ENCODE peak calls at places on chromosomes 7 and 10, in six cellular contexts. U is foreskin fibroblast, B is fibroblast of the aortic adventitia, J is HFF-Myc, R is AG09309, K is neural progenitor cell. Q is an unnamed sample.
A peak's percentile ranks its signal among the peaks of the same experiment; 100 is the strongest.

GRCh38 chr7:151286148-151286547 is 37.7 kb upstream of the SMARCD3 start:
- DNase-seq in J (no peak), K (no peak), R (no peak), B (peak; percentile 25), U (no peak), Q (no peak)

GRCh38 chr10:89738551-89739209 is 37.3 kb downstream of the KIF20B start:
- DNase-seq in K (no peak), R (no peak), J (no peak), U (no peak), B (no peak), Q (no peak)

GRCh38 chr10:114626841-114627240 is 31.2 kb downstream of the ABLIM1 start:
- DNase-seq in B (no peak), U (no peak), K (no peak), J (no peak), R (no peak), Q (no peak)

GRCh38 chr10:84356951-84357350 is 28.6 kb downstream of the CCSER2 start:
- DNase-seq in U (no peak), J (no peak), B (no peak), K (no peak), R (no peak), Q (no peak)

GRCh38 chr10:121764241-121764942 is 163.4 kb downstream of the ATE1 start:
- DNase-seq in R (no peak), K (no peak), J (no peak), U (no peak), B (no peak), Q (no peak)

GRCh38 chr10:62708569-62708968 is 96.0 kb upstream of the ADO start:
- DNase-seq in U (no peak), J (no peak), K (no peak), R (no peak), B (no peak), Q (no peak)

GRCh38 chr10:119320981-119321380 is 113.6 kb downstream of the GRK5 start:
- DNase-seq in B (no peak), K (no peak), U (no peak), R (no peak), J (no peak), Q (no peak)

GRCh38 chr10:44955408-44956070 is 4.1 kb upstream of the RASSF4 start:
- DNase-seq in U (no peak), J (no peak), K (no peak), R (no peak), B (no peak), Q (no peak)

GRCh38 chr7:149286811-149287400 is 24.9 kb downstream of the ZNF783 start:
- DNase-seq in U (no peak), J (no peak), R (no peak), B (no peak), K (no peak), Q (no peak)

GRCh38 chr7:13057462-13058200 is 370.2 kb downstream of the ARL4A start:
- DNase-seq in B (no peak), U (no peak), J (no peak), K (no peak), R (no peak), Q (no peak)

GRCh38 chr10:17984056-17984455 is 32.3 kb downstream of the SLC39A12 start:
- DNase-seq in B (peak; percentile 47), K (no peak), J (no peak), R (peak; percentile 40), U (peak; percentile 31), Q (no peak)

GRCh38 chr10:103890194-103890658 is 27.8 kb downstream of the STN1 start:
- DNase-seq in R (no peak), B (no peak), J (no peak), K (no peak), U (no peak), Q (no peak)

GRCh38 chr10:119849031-119849789 is 23.4 kb downstream of the MCMBP start:
- DNase-seq in U (peak; percentile 15), B (peak; percentile 68), J (no peak), K (no peak), R (peak; percentile 42), Q (peak; percentile 41)

GRCh38 chr7:142376356-142376997 is 118.6 kb upstream of the PRSS58 start:
- DNase-seq in U (no peak), J (no peak), B (no peak), K (no peak), R (no peak), Q (no peak)

GRCh38 chr7:17633099-17633498 is 307.2 kb downstream of the SNX13 start:
- DNase-seq in U (peak; percentile 64), J (no peak), K (no peak), R (no peak), B (peak; percentile 71), Q (peak; percentile 51)

GRCh38 chr10:76037531-76037930 is 606.1 kb downstream of the LRMDA start:
- DNase-seq in K (no peak), B (no peak), J (no peak), R (no peak), U (no peak), Q (no peak)

GRCh38 chr7:1638113-1638726 is 31.9 kb upstream of the ELFN1 start:
- DNase-seq in B (peak; percentile 13), K (peak; percentile 74), U (no peak), J (no peak), R (no peak), Q (no peak)

GRCh38 chr7:130129099-130129498 is 58.8 kb downstream of the KLHDC10 start:
- DNase-seq in J (no peak), U (no peak), R (no peak), K (no peak), B (no peak), Q (no peak)

GRCh38 chr7:70647801-70648491 is 484.0 kb upstream of the GALNT17 start:
- DNase-seq in K (no peak), J (peak; percentile 25), U (no peak), R (no peak), B (no peak), Q (peak; percentile 57)

GRCh38 chr10:8060010-8060703 is 5.7 kb downstream of the GATA3 start:
- DNase-seq in K (peak; percentile 76), R (no peak), J (peak; percentile 37), B (no peak), U (no peak), Q (no peak)

DNA sequence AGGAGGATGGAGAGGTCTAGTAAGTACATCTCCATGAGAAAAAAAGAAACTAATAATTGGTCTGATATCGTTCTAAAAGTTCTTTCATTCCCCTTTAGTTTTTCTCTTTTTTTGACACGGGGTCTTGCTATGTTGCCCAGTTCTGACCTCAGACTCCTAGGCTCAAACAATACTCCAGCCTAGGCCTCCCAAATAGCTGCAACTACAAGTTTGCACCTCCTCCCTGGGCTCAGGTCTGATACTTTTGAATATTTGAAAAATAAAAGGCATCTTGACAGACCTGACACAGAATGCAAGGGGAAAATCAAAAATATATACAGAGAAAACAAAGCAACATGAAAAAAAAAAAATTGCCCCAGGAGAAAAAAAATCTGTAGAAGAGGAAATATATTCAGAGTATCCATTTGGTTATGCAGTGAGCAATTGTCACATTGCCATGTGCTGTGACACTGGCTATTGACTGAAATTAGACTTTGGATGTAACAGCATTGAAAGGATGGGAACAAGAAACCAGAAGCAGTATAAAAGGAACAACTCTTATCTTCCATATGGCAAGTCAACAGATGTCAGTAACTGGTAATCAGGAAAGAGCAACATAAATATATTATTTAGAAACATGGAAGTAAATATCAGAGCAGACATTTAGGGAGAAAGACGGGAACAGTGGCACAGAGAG is 408.5 kb downstream of the PARD3 start:
- DNase-seq in R (no peak), U (no peak), B (no peak), J (no peak), K (no peak), Q (no peak)
- H3K4me3 ChIP-seq in R (no peak overlapping the region), U (no peak overlapping the region), B (no peak overlapping the region), J (no peak overlapping the region), K (no peak overlapping the region), Q (no peak overlapping the region)

GRCh38 chr10:128297709-128298457 is 171.7 kb upstream of the MKI67 start:
- DNase-seq in K (no peak), R (no peak), B (no peak), J (no peak), U (no peak), Q (no peak)

GRCh38 chr10:128296608-128297007 is 170.4 kb upstream of the MKI67 start:
- DNase-seq in U (no peak), B (no peak), J (no peak), K (no peak), R (no peak), Q (no peak)

GRCh38 chr10:128295003-128295402 is 168.8 kb upstream of the MKI67 start:
- DNase-seq in U (no peak), K (no peak), J (no peak), R (no peak), B (no peak), Q (no peak)
- TF ChIP-seq CTCF in U (no peak), K (peak; percentile 46), J (no peak), R (no peak), B (no peak), Q (no peak)

DNA sequence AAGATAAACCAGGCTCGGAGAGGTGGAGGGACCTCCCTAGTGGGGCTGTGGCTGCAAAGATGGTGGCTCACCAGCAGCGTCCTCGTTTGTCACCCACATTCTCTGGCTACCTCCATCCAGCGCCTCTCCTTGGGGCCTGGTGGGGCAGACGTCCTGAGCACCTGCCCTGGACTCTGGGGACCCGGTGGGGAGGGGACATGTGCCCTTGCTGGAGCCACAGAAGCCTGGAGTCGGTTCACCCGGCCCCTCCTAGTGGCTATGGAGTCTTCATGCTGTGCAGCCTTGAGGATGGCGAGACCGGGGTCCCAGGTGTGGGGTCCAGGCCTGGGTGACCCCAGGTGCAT is 14.5 kb downstream of the TTYH3 start:
- DNase-seq in U (no peak), J (no peak), B (no peak), K (no peak), R (no peak), Q (no peak)
- H3K4me3 ChIP-seq in U (no peak overlapping the region), J (no peak overlapping the region), B (no peak overlapping the region), K (no peak overlapping the region), R (no peak overlapping the region), Q (no peak overlapping the region)

GRCh38 chr10:79272353-79272752 is 74.9 kb upstream of the PPIF start:
- DNase-seq in B (no peak), J (no peak), U (no peak), R (no peak), K (no peak), Q (no peak)

GRCh38 chr10:79269969-79270368 is 77.3 kb upstream of the PPIF start:
- DNase-seq in B (no peak), J (no peak), R (no peak), U (no peak), K (no peak), Q (no peak)

GRCh38 chr10:79269443-79269842 is 77.8 kb upstream of the PPIF start:
- DNase-seq in B (no peak), J (no peak), K (peak; percentile 15), R (no peak), U (no peak), Q (no peak)

GRCh38 chr10:79268717-79269116 is 78.6 kb upstream of the PPIF start:
- DNase-seq in R (no peak), J (no peak), U (no peak), K (no peak), B (no peak), Q (no peak)

DNA sequence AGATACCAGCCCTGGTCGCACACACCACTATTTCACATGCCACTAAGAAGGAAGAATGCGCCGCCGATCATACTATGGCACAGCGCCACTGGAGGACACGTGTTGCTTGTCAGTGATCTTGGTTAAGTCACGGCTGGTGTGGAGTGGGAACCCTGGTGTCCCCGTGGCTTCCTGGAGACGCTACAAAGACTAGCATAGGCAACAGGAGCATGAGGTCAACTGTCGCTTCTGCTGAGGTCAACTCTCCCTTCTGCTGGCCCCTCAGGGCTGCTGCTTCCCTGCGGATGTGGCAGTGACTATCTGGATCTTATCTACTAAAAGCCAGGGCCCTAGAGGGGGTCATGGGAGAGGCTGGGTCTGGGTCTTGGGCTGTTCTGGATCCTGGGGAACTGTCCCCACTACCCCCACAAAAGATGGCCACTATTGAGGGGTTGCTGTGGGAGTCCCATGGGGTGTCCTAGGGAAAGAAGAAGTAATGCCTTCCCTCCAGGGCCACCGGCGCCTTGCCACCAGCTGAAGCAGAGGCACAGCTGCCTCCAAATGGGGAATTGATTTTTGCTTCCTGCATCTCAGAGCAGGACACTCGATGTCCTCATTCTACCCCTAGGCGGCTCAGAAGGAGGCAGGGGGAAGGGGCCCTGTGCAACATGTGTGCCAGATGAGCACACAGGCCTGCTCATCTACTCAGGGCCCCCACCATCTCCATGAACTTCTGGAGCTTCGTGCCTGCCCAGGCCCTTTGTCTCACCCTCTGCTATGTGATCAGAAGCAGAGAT is 76.6 kb upstream of the PPIF start:
- DNase-seq in R (no peak), U (peak; percentile 36), J (no peak), K (no peak), B (no peak), Q (no peak)
- TF ChIP-seq CTCF in R (no peak), U (no peak), J (no peak), K (no peak), B (no peak), Q (no peak)